ENCODE peak calls at places on chromosomes 5 and 9, in seven cellular contexts. Y is upper lobe of left lung, C is K562, U is HCT116, D is HepG2, V is Panc1, P is GM23338. I is an unnamed sample.

GRCh38 chr5:133474851-133475590 is 137.3 kb downstream of the FSTL4 start:
- ATAC-seq in Y (no peak), P (no peak), D (no peak), U (no peak), C (no peak), V (no peak), I (no peak)

GRCh38 chr5:54295658-54296276 is 14.6 kb downstream of the ARL15 start:
- ATAC-seq in V (no peak), C (peak; percentile 50), D (no peak), P (peak; percentile 74), Y (peak; percentile 75), U (no peak), I (peak; percentile 43)

GRCh38 chr9:127817881-127818434 is 15.3 kb downstream of the FPGS start:
- ATAC-seq in P (no peak), V (no peak), Y (no peak), C (no peak), D (no peak), U (no peak), I (no peak)

GRCh38 chr9:137255448-137256114 is 454 bp downstream of the NELFB start:
- ATAC-seq in U (peak; percentile 69), V (peak; percentile 70), D (peak; percentile 19), P (peak; percentile 29), C (peak; percentile 51), Y (peak; percentile 52), I (peak; percentile 50)

GRCh38 chr5:125597338-125597737 is 825.9 kb upstream of the GRAMD2B start:
- ATAC-seq in D (no peak), C (no peak), Y (peak; percentile 81), U (no peak), V (no peak), P (no peak), I (no peak)

GRCh38 chr5:21398511-21398910 is 1410.5 kb upstream of the CDH18 start:
- ATAC-seq in D (no peak), P (no peak), C (no peak), V (no peak), U (no peak), Y (no peak), I (no peak)

GRCh38 chr9:34654317-34655083 is 2.5 kb downstream of the IL11RA start:
- ATAC-seq in V (no peak), U (no peak), P (no peak), C (no peak), D (no peak), Y (peak; percentile 28), I (peak; percentile 68)

GRCh38 chr9:133098104-133098754 is 22.8 kb downstream of the RALGDS start:
- ATAC-seq in U (no peak), D (no peak), P (no peak), Y (no peak), V (no peak), C (no peak), I (no peak)

GRCh38 chr9:109417585-109418544 is 80.2 kb downstream of the PTPN3 start:
- ATAC-seq in V (no peak), P (no peak), Y (no peak), C (no peak), U (no peak), D (no peak), I (no peak)

GRCh38 chr9:95284667-95285066 is 32.8 kb downstream of the FANCC start:
- ATAC-seq in P (no peak), V (no peak), D (no peak), C (no peak), U (no peak), Y (no peak), I (no peak)

GRCh38 chr5:14351086-14351661 is 208.0 kb downstream of the TRIO start:
- ATAC-seq in V (no peak), U (no peak), P (peak; percentile 21), C (no peak), Y (peak; percentile 49), D (no peak), I (no peak)

GRCh38 chr9:137679695-137680305 is 61.0 kb downstream of the EHMT1 start:
- ATAC-seq in D (no peak), Y (no peak), U (no peak), P (peak; percentile 6), V (no peak), C (no peak), I (no peak)

GRCh38 chr9:98992885-98993569 is 49.3 kb downstream of the COL15A1 start:
- ATAC-seq in P (no peak), D (peak; percentile 36), C (no peak), V (no peak), U (no peak), Y (no peak), I (no peak)

GRCh38 chr5:106730506-106730905 is 940.2 kb downstream of the EFNA5 start:
- ATAC-seq in D (no peak), V (no peak), Y (no peak), P (no peak), C (no peak), U (no peak), I (no peak)

GRCh38 chr9:118669986-118670385 is 699.2 kb downstream of the BRINP1 start:
- ATAC-seq in V (no peak), U (no peak), D (no peak), P (peak; percentile 52), C (no peak), Y (no peak), I (no peak)

GRCh38 chr5:89444073-89444472 is 561.1 kb upstream of the MEF2C start:
- ATAC-seq in Y (no peak), P (no peak), V (no peak), C (no peak), U (no peak), D (no peak), I (no peak)

GRCh38 chr5:59640411-59640810 is 253.1 kb downstream of the PDE4D start:
- ATAC-seq in Y (no peak), U (no peak), D (no peak), C (no peak), P (peak; percentile 61), V (no peak), I (no peak)

GRCh38 chr9:128094950-128095544 is 27.0 kb downstream of the SLC25A25 start:
- ATAC-seq in Y (no peak), V (no peak), C (no peak), P (no peak), U (no peak), D (no peak), I (no peak)

GRCh38 chr5:95892784-95893354 is 68.8 kb downstream of the ELL2 start:
- ATAC-seq in D (peak; percentile 76), P (peak; percentile 82), Y (peak; percentile 63), V (peak; percentile 90), C (peak; percentile 99), U (peak; percentile 90), I (no peak)

GRCh38 chr9:71886015-71886414 is 25.0 kb downstream of the ABHD17B start:
- ATAC-seq in P (no peak), Y (no peak), U (no peak), C (no peak), D (no peak), V (no peak), I (no peak)

GRCh38 chr5:179700401-179700918 is 1.7 kb downstream of the CANX start:
- ATAC-seq in Y (no peak), C (peak; percentile 42), V (no peak), P (no peak), D (no peak), U (no peak), I (no peak)

GRCh38 chr5:51829226-51829625 is 446.0 kb downstream of the ISL1 start:
- ATAC-seq in Y (no peak), U (peak; percentile 36), V (no peak), C (no peak), P (no peak), D (no peak), I (no peak)

GRCh38 chr9:81477669-81478068 is 211.7 kb downstream of the TLE1 start:
- ATAC-seq in P (no peak), Y (no peak), D (no peak), U (no peak), C (no peak), V (no peak), I (no peak)

GRCh38 chr5:153573326-153574033 is 83.0 kb downstream of the GRIA1 start:
- ATAC-seq in V (no peak), D (no peak), Y (no peak), U (no peak), P (no peak), C (no peak), I (no peak)

GRCh38 chr5:172380992-172381643 is 73.2 kb downstream of the SH3PXD2B start:
- ATAC-seq in C (no peak), Y (no peak), V (no peak), U (no peak), P (no peak), D (no peak), I (peak; percentile 62)

GRCh38 chr5:19605846-19606407 is 382.1 kb downstream of the CDH18 start:
- ATAC-seq in D (no peak), Y (no peak), C (no peak), V (no peak), U (no peak), P (no peak), I (no peak)

GRCh38 chr5:43245724-43246385 is 53.8 kb downstream of the NIM1K start:
- ATAC-seq in P (no peak), D (no peak), V (no peak), C (no peak), U (no peak), Y (no peak), I (no peak)

DNA sequence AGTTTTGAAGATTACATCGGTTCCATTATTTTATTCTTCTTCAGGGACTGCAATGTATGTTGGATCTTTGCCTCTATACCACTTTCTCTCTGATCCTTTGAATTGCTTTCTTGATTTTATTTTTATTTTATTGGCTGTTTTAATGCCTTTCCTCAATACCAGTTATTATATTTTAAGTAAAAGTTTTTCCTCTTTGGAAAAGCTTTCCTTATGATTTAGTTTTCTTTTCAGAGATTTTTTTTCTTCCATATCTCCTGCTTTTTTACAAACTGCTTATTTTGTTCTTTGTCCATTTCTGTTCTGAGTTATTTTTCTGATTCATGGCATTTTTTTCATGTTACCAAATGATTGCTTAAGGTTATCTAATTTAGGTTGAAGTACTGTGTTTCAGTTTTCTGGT is 11.5 kb downstream of the ZMAT2 start:
- ATAC-seq in P (no peak), C (no peak), V (no peak), D (no peak), Y (no peak), U (no peak), I (no peak)
- H3K27ac ChIP-seq in P (no peak overlapping the region), C (peak overlapping the region; percentile 99), V (no peak overlapping the region), D (peak overlapping the region; percentile 92), Y (peak overlapping the region; percentile 82), U (peak overlapping the region; percentile 63), I (no peak overlapping the region)

DNA sequence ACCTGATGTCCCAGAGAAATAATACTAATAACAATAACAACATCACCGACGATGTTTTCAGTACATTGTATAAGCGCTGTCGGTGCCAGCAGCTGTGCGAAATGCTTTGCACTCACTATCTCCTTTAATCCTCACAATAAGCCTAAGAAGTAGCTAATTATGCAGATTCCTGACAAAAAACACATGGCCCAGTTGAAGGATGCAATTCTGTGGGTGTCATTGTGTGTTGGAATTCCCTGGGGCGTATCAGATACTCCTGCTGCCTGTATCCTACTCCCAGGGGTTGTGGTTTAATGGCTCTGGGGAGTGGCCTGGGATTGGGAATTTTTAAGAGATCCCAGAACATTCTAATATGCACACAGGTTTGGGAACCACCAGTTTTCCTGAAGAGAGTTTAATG is 154.0 kb downstream of the RGS3 start:
- ATAC-seq in C (no peak), P (no peak), V (no peak), D (no peak), Y (no peak), U (no peak), I (no peak)
- TF ChIP-seq POLR2AphosphoS5 in C (no peak), P (no peak), V (no peak), D (no peak), Y (no peak), U (no peak), I (no peak)

GRCh38 chr5:56430437-56430836 is 197.3 kb upstream of the ANKRD55 start:
- ATAC-seq in P (no peak), C (no peak), U (no peak), V (no peak), Y (no peak), D (no peak), I (no peak)
- H3K27ac ChIP-seq in P (no peak overlapping the region), C (no peak overlapping the region), U (no peak overlapping the region), V (no peak overlapping the region), Y (no peak overlapping the region), D (peak overlapping the region; percentile 64), I (no peak overlapping the region)

GRCh38 chr5:35908266-35908665 is 30.2 kb downstream of the CAPSL start:
- ATAC-seq in P (no peak), D (no peak), U (no peak), C (no peak), V (no peak), Y (no peak), I (no peak)
- TF ChIP-seq POLR2AphosphoS5 in P (no peak), D (no peak), U (no peak), C (no peak), V (no peak), Y (no peak), I (no peak)